ENCODE peak calls at places on chromosomes 7 and 10, in five cellular contexts. R is fibroblast of mammary gland; Z is PC-3; L is CD8-positive, alpha-beta T cell; K is pancreas. I is an unnamed sample.

GRCh38 chr7:110827287-110827855 is 263.6 kb upstream of the LRRN3 start:
- DNase-seq in R (no peak), Z (no peak), L (no peak), K (no peak), I (no peak)

GRCh38 chr10:46096909-46097575 is 51.0 kb upstream of the MSMB start:
- DNase-seq in R (no peak), Z (no peak), L (no peak), K (no peak), I (no peak)

GRCh38 chr7:151851160-151851751 is 25.7 kb downstream of the PRKAG2 start:
- DNase-seq in R (no peak), Z (peak), L (no peak), K (peak), I (no peak)

GRCh38 chr10:79379512-79380124 is 32.3 kb downstream of the PPIF start:
- DNase-seq in R (peak), Z (no peak), L (no peak), K (peak), I (no peak)

GRCh38 chr7:150342119-150342405 is 633 bp upstream of the RARRES2 start:
- DNase-seq in R (no peak), Z (no peak), L (no peak), K (no peak), I (no peak)

GRCh38 chr10:5510281-5511072 is 11.1 kb upstream of the CALML5 start:
- DNase-seq in R (peak), Z (no peak), L (no peak), K (peak), I (no peak)

GRCh38 chr10:36602374-36602773 is 523.0 kb upstream of the ANKRD30A start:
- DNase-seq in R (peak), Z (peak), L (no peak), K (no peak), I (no peak)

GRCh38 chr10:79377557-79378382 is 30.5 kb downstream of the PPIF start:
- DNase-seq in R (no peak), Z (no peak), L (no peak), K (no peak), I (no peak)

GRCh38 chr10:3877092-3878000 is 92.3 kb upstream of the KLF6 start:
- DNase-seq in R (peak), Z (peak), L (no peak), K (no peak), I (no peak)

GRCh38 chr7:159084069-159084801 is 60.4 kb downstream of the VIPR2 start:
- DNase-seq in R (no peak), Z (no peak), L (no peak), K (peak), I (no peak)

GRCh38 chr7:149093228-149093627 is 2.7 kb upstream of the ZNF786 start:
- DNase-seq in R (no peak), Z (no peak), L (no peak), K (no peak), I (no peak)

GRCh38 chr7:33841658-33842057 is 63.7 kb upstream of the BMPER start:
- DNase-seq in R (peak), Z (peak), L (no peak), K (no peak), I (no peak)

GRCh38 chr10:62916157-62916603 is 100.0 kb upstream of the EGR2 start:
- DNase-seq in R (peak), Z (peak), L (no peak), K (no peak), I (no peak)

GRCh38 chr10:13593560-13593959 is 6.8 kb downstream of the PRPF18 start:
- DNase-seq in R (peak), Z (no peak), L (no peak), K (no peak), I (no peak)

DNA sequence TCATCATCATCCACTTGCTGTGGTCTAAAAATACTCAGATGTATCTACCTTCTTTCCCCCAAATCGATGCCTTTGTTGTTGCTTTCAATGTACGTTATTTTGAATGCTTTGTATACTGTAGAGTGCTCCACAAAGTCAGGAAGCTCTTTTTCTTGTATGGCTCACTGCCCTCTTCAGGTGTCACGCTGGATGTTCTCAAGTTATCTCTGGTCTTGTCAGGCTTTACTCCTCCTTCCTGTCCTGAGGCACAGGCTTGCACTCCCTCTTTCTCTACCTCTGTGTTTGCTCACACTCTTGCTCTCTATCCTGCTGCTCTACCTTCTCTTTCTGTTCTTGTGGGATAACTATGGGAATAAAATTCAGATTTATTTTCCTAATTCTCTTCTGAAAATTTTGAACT is 381.3 kb downstream of the NRG3 start:
- DNase-seq in R (no peak), Z (no peak), L (no peak), K (no peak), I (no peak)
- TF ChIP-seq CTCF in R (no peak), Z (no peak), L (no peak), K (no peak), I (no peak)

GRCh38 chr7:20197837-20198236 is 19.3 kb downstream of the MACC1 start:
- DNase-seq in R (no peak), Z (peak), L (no peak), K (no peak), I (no peak)
- TF ChIP-seq CTCF in R (peak), Z (peak), L (no peak), K (peak), I (peak)

GRCh38 chr10:11870900-11871407 is 47.8 kb downstream of the PROSER2 start:
- DNase-seq in R (no peak), Z (no peak), L (no peak), K (peak), I (no peak)
- TF ChIP-seq CTCF in R (no peak), Z (no peak), L (no peak), K (no peak), I (no peak)

GRCh38 chr7:12067156-12067831 is 143.8 kb upstream of the TMEM106B start:
- DNase-seq in R (peak), Z (peak), L (peak), K (no peak), I (peak)
- TF ChIP-seq CTCF in R (peak), Z (peak), L (peak), K (peak), I (peak)

I was measured in endothelial cell.